ENCODE peak calls at places on chromosomes 3 and 15, in six cellular contexts. J is esophagus muscularis mucosa, E is breast epithelium, B is SK-N-MC, C is cardiac muscle cell, P is left ventricle myocardium inferior. N is an unnamed sample.

GRCh38 chr3:32758375-32758753 is 59.4 kb upstream of the TRIM71 start:
- DNase-seq in J (no peak), E (no peak), B (no peak), C (peak; percentile 2), P (no peak), N (no peak)

GRCh38 chr3:159796744-159797143 is 191.9 kb upstream of the IL12A start:
- DNase-seq in J (no peak), E (no peak), B (no peak), C (peak; percentile 72), P (no peak), N (no peak)

GRCh38 chr3:185744997-185745843 is 79.6 kb downstream of the IGF2BP2 start:
- DNase-seq in J (no peak), E (no peak), B (no peak), C (peak; percentile 75), P (no peak), N (no peak)

GRCh38 chr15:31296304-31297220 is 30.1 kb upstream of the KLF13 start:
- DNase-seq in J (peak; percentile 75), E (peak; percentile 84), B (no peak), C (no peak), P (no peak), N (peak; percentile 74)

GRCh38 chr15:59039225-59039624 is 51.8 kb downstream of the RNF111 start:
- DNase-seq in J (no peak), E (no peak), B (no peak), C (no peak), P (no peak), N (no peak)

GRCh38 chr3:186909078-186909853 is 21.1 kb upstream of the ST6GAL1 start:
- DNase-seq in J (no peak), E (no peak), B (no peak), C (no peak), P (no peak), N (no peak)

GRCh38 chr15:52805351-52806283 is 15.5 kb upstream of the ONECUT1 start:
- DNase-seq in J (no peak), E (no peak), B (no peak), C (no peak), P (no peak), N (peak; percentile 58)

GRCh38 chr3:196774191-196774820 is 34.6 kb downstream of the PAK2 start:
- DNase-seq in J (no peak), E (no peak), B (peak; percentile 83), C (peak; percentile 15), P (no peak), N (no peak)

GRCh38 chr15:32656091-32656860 is 14.8 kb downstream of the SCG5 start:
- DNase-seq in J (no peak), E (no peak), B (no peak), C (no peak), P (no peak), N (no peak)

GRCh38 chr3:37531071-37531720 is 330.5 kb upstream of the CTDSPL start:
- DNase-seq in J (no peak), E (no peak), B (no peak), C (no peak), P (no peak), N (no peak)

GRCh38 chr3:103048371-103048722 is 613.5 kb downstream of the ZPLD1 start:
- DNase-seq in J (no peak), E (no peak), B (peak; percentile 75), C (no peak), P (no peak), N (no peak)

GRCh38 chr15:41849861-41850260 is 11.2 kb downstream of the PLA2G4B start:
- DNase-seq in J (no peak), E (peak; percentile 83), B (no peak), C (no peak), P (no peak), N (peak; percentile 53)

GRCh38 chr3:171933441-171933840 is 90.3 kb downstream of the TMEM212 start:
- DNase-seq in J (no peak), E (no peak), B (no peak), C (no peak), P (no peak), N (no peak)
- H3K27ac ChIP-seq in J (no peak overlapping the region), E (no peak overlapping the region), B (no peak overlapping the region), C (no peak overlapping the region), P (no peak overlapping the region), N (no peak overlapping the region)

GRCh38 chr3:50338989-50339388 is 1.6 kb downstream of the RASSF1 start:
- DNase-seq in J (no peak), E (no peak), B (no peak), C (no peak), P (no peak), N (no peak)
- H3K4me3 ChIP-seq in J (peak overlapping the region; percentile 92), E (no peak overlapping the region), B (no peak overlapping the region), C (no peak overlapping the region), P (peak overlapping the region; percentile 97), N (no peak overlapping the region)

GRCh38 chr3:181764544-181764943 is 52.8 kb downstream of the SOX2 start:
- DNase-seq in J (no peak), E (no peak), B (no peak), C (no peak), P (no peak), N (no peak)

GRCh38 chr3:181757694-181758306 is 46.1 kb downstream of the SOX2 start:
- DNase-seq in J (no peak), E (no peak), B (no peak), C (no peak), P (no peak), N (no peak)

GRCh38 chr3:181756645-181757044 is 44.9 kb downstream of the SOX2 start:
- DNase-seq in J (no peak), E (no peak), B (no peak), C (no peak), P (no peak), N (no peak)

GRCh38 chr3:181755959-181756358 is 44.2 kb downstream of the SOX2 start:
- DNase-seq in J (no peak), E (no peak), B (no peak), C (no peak), P (no peak), N (no peak)

GRCh38 chr3:181761906-181762305 is 50.2 kb downstream of the SOX2 start:
- DNase-seq in J (no peak), E (no peak), B (no peak), C (no peak), P (no peak), N (no peak)
- H3K27ac ChIP-seq in J (no peak overlapping the region), E (no peak overlapping the region), B (no peak overlapping the region), C (no peak overlapping the region), P (no peak overlapping the region), N (no peak overlapping the region)

DNA sequence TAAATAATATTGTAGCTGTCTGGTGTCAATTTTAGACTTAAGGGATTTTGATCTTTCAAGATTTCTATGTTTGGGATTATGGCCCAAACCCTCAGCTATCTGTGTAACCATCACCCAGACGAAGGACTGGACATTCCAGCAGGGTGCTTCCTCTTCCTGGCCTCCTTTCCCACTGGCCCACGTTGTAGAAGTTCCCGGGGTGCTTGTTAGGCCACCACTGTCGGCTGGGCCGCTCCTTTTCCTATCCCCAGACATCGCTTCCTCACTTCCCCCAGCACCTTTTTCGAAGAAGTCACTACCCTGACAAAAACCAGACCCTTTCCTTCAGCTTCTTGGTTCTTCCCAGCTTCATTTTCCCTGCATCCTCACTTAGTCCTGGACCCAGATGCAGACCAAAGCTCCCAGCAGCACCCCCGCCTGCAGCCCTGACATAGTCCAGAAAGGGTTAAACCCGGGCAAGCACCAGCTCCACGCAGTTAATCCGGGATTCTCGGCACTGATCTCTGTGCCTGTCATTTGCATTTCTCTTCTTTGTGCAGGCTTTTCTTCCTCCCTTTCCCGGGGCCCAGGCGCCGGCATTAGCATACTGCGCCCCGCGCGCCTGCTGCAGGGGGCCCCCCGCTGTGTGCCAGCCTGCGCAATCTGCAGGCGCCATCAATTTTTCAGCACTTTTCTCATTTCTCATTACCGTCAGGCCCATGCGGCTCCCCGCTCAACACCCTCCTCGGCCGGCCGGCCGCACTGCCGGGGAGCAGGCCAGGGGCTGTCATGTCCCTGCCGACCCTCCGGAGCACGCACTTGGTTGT is 90.6 kb downstream of the ZNF621 start:
- DNase-seq in J (peak; percentile 86), E (no peak), B (no peak), C (no peak), P (no peak), N (no peak)
- H3K4me3 ChIP-seq in J (peak overlapping the region; percentile 36), E (no peak overlapping the region), B (peak overlapping the region; percentile 68), C (peak overlapping the region; percentile 22), P (peak overlapping the region; percentile 52), N (no peak overlapping the region)

GRCh38 chr3:16069149-16069922 is 105.1 kb upstream of the GALNT15 start:
- DNase-seq in J (no peak), E (no peak), B (no peak), C (peak; percentile 90), P (no peak), N (no peak)

GRCh38 chr3:16067837-16068471 is 106.5 kb upstream of the GALNT15 start:
- DNase-seq in J (no peak), E (no peak), B (no peak), C (no peak), P (no peak), N (no peak)

GRCh38 chr3:16066975-16067374 is 107.5 kb upstream of the GALNT15 start:
- DNase-seq in J (no peak), E (no peak), B (no peak), C (peak; percentile 82), P (no peak), N (no peak)

GRCh38 chr3:16064660-16065414 is 109.6 kb upstream of the GALNT15 start:
- DNase-seq in J (peak; percentile 95), E (no peak), B (no peak), C (peak; percentile 96), P (peak; percentile 83), N (no peak)

GRCh38 chr3:16066545-16066944 is 107.9 kb upstream of the GALNT15 start:
- DNase-seq in J (no peak), E (no peak), B (no peak), C (no peak), P (no peak), N (no peak)
- H3K27ac ChIP-seq in J (no peak overlapping the region), E (peak overlapping the region; percentile 62), B (no peak overlapping the region), C (no peak overlapping the region), P (no peak overlapping the region), N (no peak overlapping the region)

GRCh38 chr15:85710340-85710842 is 84.3 kb downstream of the KLHL25 start:
- DNase-seq in J (no peak), E (no peak), B (no peak), C (no peak), P (no peak), N (no peak)
- H3K4me3 ChIP-seq in J (no peak overlapping the region), E (no peak overlapping the region), B (no peak overlapping the region), C (no peak overlapping the region), P (no peak overlapping the region), N (no peak overlapping the region)

GRCh38 chr15:23570466-23570865 is 5.0 kb downstream of the MKRN3 start:
- DNase-seq in J (no peak), E (no peak), B (no peak), C (no peak), P (no peak), N (no peak)
- H3K27ac ChIP-seq in J (no peak overlapping the region), E (no peak overlapping the region), B (no peak overlapping the region), C (no peak overlapping the region), P (no peak overlapping the region), N (peak overlapping the region; percentile 19)